ENCODE peak calls at places on chromosomes 3 and 15, in five cellular contexts. O, Q, S, C and P are unnamed samples.

GRCh38 chr15:82298520-82298919 is 35.9 kb downstream of the SAXO2 start:
- DNase-seq in O (peak; percentile 24), Q (no peak), S (no peak), C (peak; percentile 65), P (peak; percentile 16)

GRCh38 chr3:105647047-105647446 is 221.8 kb downstream of the CBLB start:
- DNase-seq in O (no peak), Q (no peak), S (no peak), C (no peak), P (no peak)

GRCh38 chr15:62941719-62942118 is 100.8 kb upstream of the TPM1 start:
- DNase-seq in O (no peak), Q (no peak), S (no peak), C (no peak), P (no peak)

GRCh38 chr15:60005352-60006202 is 1.5 kb downstream of the FOXB1 start:
- DNase-seq in O (no peak), Q (no peak), S (no peak), C (no peak), P (no peak)

GRCh38 chr3:83076041-83076440 is 1314.6 kb upstream of the GBE1 start:
- DNase-seq in O (no peak), Q (no peak), S (no peak), C (no peak), P (no peak)

GRCh38 chr3:153599685-153600084 is 437.7 kb downstream of the RAP2B start:
- DNase-seq in O (no peak), Q (no peak), S (no peak), C (no peak), P (no peak)

GRCh38 chr15:78209646-78210348 is 24.6 kb downstream of the ACSBG1 start:
- DNase-seq in O (no peak), Q (no peak), S (no peak), C (no peak), P (no peak)

GRCh38 chr15:74598126-74598842 is 17.4 kb upstream of the CLK3 start:
- DNase-seq in O (peak; percentile 82), Q (peak; percentile 41), S (peak; percentile 94), C (peak; percentile 89), P (peak; percentile 84)

GRCh38 chr3:10026084-10026890 is at the start of gene FANCD2:
- DNase-seq in O (peak; percentile 90), Q (peak; percentile 3), S (peak; percentile 91), C (peak; percentile 92), P (peak; percentile 89)

GRCh38 chr3:159252772-159253384 is 451.0 kb downstream of the MFSD1 start:
- DNase-seq in O (no peak), Q (peak; percentile 42), S (no peak), C (no peak), P (no peak)

GRCh38 chr15:92012368-92012629 is 158.8 kb downstream of the SLCO3A1 start:
- DNase-seq in O (no peak), Q (no peak), S (no peak), C (peak; percentile 40), P (no peak)

GRCh38 chr15:83474578-83474977 is 27.4 kb downstream of the SH3GL3 start:
- DNase-seq in O (no peak), Q (no peak), S (no peak), C (no peak), P (no peak)

GRCh38 chr15:99508807-99509311 is 56.9 kb upstream of the MEF2A start:
- DNase-seq in O (no peak), Q (no peak), S (no peak), C (no peak), P (no peak)